ENCODE peak calls at places on chromosome 21, in ten cellular contexts. U is left lung, T is neuronal stem cell, X is small intestine, E is prostate gland, B is vagina, Z is aorta, D is pancreas, C is heart left ventricle, K is esophagus muscularis mucosa. H is an unnamed sample.
A peak's percentile ranks its signal among the peaks of the same experiment; 100 is the strongest.

GRCh38 chr21:43188712-43189151 is 19.9 kb downstream of the CRYAA start:
- DNase-seq in D (no peak), X (no peak), T (no peak), K (no peak), C (peak; percentile 11), Z (peak; percentile 81), B (peak; percentile 83), U (peak; percentile 16), E (peak; percentile 94), H (no peak)

GRCh38 chr21:43719748-43720538 is 1.0 kb downstream of the PDXK start:
- DNase-seq in K (no peak), U (peak; percentile 56), T (no peak), Z (peak; percentile 74), X (no peak), E (no peak), C (no peak), B (peak; percentile 89), D (no peak), H (no peak)

GRCh38 chr21:37281993-37282392 is 14.9 kb upstream of the VPS26C start:
- DNase-seq in B (no peak), T (no peak), D (no peak), Z (peak; percentile 45), U (no peak), E (peak; percentile 7), C (no peak), K (no peak), X (peak; percentile 52), H (no peak)

GRCh38 chr21:25625036-25625435 is 14.0 kb upstream of the JAM2 start:
- DNase-seq in E (no peak), X (no peak), Z (no peak), U (no peak), D (no peak), C (no peak), B (no peak), K (no peak), T (no peak), H (no peak)

GRCh38 chr21:15730484-15731242 is 881 bp downstream of the USP25 start:
- DNase-seq in U (no peak), D (peak; percentile 31), B (no peak), E (peak; percentile 16), K (no peak), Z (no peak), T (peak; percentile 30), X (peak; percentile 31), C (no peak), H (no peak)

GRCh38 chr21:42193131-42193671 is 25.7 kb upstream of the ABCG1 start:
- DNase-seq in E (no peak), U (no peak), T (no peak), K (peak; percentile 87), C (no peak), D (no peak), X (no peak), B (no peak), Z (no peak), H (no peak)

GRCh38 chr21:42060166-42060565 is 11.0 kb upstream of the UMODL1 start:
- DNase-seq in K (no peak), B (no peak), D (no peak), X (no peak), Z (peak; percentile 70), U (no peak), E (no peak), T (no peak), C (no peak), H (no peak)

GRCh38 chr21:14353712-14354111 is 29.2 kb downstream of the HSPA13 start:
- DNase-seq in D (no peak), C (no peak), E (no peak), U (no peak), T (no peak), K (no peak), B (no peak), X (no peak), Z (no peak), H (no peak)

GRCh38 chr21:25639922-25640670 is 1.0 kb downstream of the JAM2 start:
- DNase-seq in C (peak; percentile 30), D (no peak), T (peak; percentile 30), K (no peak), B (no peak), X (no peak), U (no peak), Z (peak; percentile 79), E (peak; percentile 5), H (no peak)

DNA sequence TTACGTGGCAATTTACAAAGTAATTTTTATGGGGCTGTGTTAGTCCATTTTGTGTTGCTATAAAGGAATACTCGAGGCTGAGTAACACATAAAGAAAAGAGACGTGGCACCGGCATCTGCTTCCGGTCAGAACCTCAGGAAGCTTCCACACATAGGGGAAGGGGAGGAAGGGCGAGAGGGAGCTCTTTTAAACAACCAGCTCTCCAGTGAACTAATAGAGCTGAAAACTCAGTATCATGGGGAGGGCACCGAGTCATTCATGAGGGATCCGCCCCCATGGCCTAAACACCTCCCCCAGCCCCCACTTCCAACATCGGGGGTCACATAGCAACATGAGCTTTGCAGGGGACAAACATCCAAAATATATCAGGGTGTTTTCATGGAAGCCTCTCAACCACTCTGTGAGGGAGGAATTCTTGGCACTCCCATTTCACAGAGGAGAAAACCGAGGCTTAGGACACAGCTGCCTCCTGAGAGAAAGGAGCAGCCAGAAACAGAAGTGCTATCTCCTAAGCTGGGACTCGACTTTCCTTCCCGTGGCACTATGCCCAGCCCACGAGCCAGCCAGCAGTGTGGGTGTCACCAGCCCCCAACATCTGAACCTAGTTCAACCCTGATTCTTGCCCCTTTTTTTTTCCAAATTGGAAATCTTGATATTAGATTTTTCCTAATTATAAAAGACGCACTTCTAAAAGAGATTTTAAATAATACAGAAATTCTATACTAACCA is 29.1 kb downstream of the MIS18A start:
- DNase-seq in T (no peak), K (peak; percentile 50), C (no peak), E (no peak), X (no peak), B (no peak), U (no peak), Z (no peak), D (no peak), H (no peak)
- H3K4me1 ChIP-seq in T (peaks cover 6% of the 10 kb centered on the region), K (peaks cover 32% of the 10 kb centered on the region), C (no peaks in the 10 kb centered on the region), E (peaks cover 3% of the 10 kb centered on the region), X (no peaks in the 10 kb centered on the region), B (no peaks in the 10 kb centered on the region), U (no peaks in the 10 kb centered on the region), Z (no peaks in the 10 kb centered on the region), D (no peaks in the 10 kb centered on the region), H (no peaks in the 10 kb centered on the region)

DNA sequence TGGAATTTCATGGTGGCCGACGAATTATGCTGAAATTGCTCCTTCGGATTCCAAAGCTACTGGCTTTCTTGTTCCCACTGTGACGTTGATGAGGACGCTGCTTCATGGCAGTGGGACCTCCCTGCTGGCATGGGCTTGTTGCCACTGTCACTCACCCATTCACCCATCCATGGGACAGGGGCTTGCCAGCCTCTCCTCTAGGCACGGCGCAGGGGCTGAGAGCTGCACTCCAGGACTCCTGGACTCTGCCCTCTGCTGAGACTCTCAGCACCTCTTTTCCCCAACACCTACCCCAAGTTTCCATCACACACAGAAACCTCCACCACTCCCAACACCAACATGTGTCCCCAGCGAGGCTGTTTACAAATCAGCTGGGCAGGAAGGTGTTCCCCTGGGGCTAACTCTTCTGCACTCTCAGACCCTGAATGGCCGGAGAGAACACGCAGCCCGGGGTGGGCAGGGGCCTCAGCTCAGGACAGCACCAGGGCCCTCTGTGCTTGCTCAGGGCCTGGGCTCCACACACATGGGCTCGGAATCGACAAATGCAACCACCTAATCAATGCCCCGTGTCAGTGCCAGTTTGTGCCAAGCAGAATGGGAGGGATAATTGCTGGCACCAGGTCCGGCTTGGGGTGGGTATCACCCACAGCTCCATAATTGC is 3.1 kb downstream of the ITGB2 start:
- DNase-seq in C (no peak), X (no peak), E (no peak), T (no peak), K (no peak), U (no peak), B (no peak), D (no peak), Z (no peak), H (no peak)
- H3K4me1 ChIP-seq in C (peaks cover 78% of the 10 kb centered on the region), X (peaks cover 1% of the 10 kb centered on the region), E (no peaks in the 10 kb centered on the region), T (peaks cover 1% of the 10 kb centered on the region), K (peaks cover 13% of the 10 kb centered on the region), U (peaks cover 76% of the 10 kb centered on the region), B (peaks cover under 1% of the 10 kb centered on the region), D (no peaks in the 10 kb centered on the region), Z (no peaks in the 10 kb centered on the region), H (peaks cover 24% of the 10 kb centered on the region)

GRCh38 chr21:29033301-29033700 is 8.8 kb downstream of the USP16 start:
- DNase-seq in D (no peak), T (no peak), B (no peak), X (no peak), K (no peak), E (no peak), Z (no peak), U (no peak), C (no peak), H (no peak)

GRCh38 chr21:29034678-29035077 is 10.2 kb downstream of the USP16 start:
- DNase-seq in T (no peak), U (no peak), B (no peak), C (no peak), D (no peak), X (no peak), E (no peak), Z (no peak), K (no peak), H (no peak)

GRCh38 chr21:29029524-29029923 is 5.1 kb downstream of the USP16 start:
- DNase-seq in E (no peak), Z (no peak), C (no peak), D (no peak), U (no peak), B (no peak), T (no peak), X (no peak), K (no peak), H (no peak)

GRCh38 chr21:29030909-29031308 is 6.4 kb downstream of the USP16 start:
- DNase-seq in Z (no peak), C (no peak), D (no peak), U (no peak), T (no peak), B (no peak), K (no peak), X (no peak), E (no peak), H (no peak)

GRCh38 chr21:29033871-29034270 is 9.4 kb downstream of the USP16 start:
- DNase-seq in E (no peak), X (no peak), Z (no peak), D (no peak), T (no peak), U (no peak), B (no peak), C (no peak), K (no peak), H (no peak)
- H3K4me1 ChIP-seq in E (no peaks in the 10 kb centered on the region), X (no peaks in the 10 kb centered on the region), Z (no peaks in the 10 kb centered on the region), D (no peaks in the 10 kb centered on the region), T (no peaks in the 10 kb centered on the region), U (no peaks in the 10 kb centered on the region), B (no peaks in the 10 kb centered on the region), C (no peaks in the 10 kb centered on the region), K (no peaks in the 10 kb centered on the region), H (no peaks in the 10 kb centered on the region)

DNA sequence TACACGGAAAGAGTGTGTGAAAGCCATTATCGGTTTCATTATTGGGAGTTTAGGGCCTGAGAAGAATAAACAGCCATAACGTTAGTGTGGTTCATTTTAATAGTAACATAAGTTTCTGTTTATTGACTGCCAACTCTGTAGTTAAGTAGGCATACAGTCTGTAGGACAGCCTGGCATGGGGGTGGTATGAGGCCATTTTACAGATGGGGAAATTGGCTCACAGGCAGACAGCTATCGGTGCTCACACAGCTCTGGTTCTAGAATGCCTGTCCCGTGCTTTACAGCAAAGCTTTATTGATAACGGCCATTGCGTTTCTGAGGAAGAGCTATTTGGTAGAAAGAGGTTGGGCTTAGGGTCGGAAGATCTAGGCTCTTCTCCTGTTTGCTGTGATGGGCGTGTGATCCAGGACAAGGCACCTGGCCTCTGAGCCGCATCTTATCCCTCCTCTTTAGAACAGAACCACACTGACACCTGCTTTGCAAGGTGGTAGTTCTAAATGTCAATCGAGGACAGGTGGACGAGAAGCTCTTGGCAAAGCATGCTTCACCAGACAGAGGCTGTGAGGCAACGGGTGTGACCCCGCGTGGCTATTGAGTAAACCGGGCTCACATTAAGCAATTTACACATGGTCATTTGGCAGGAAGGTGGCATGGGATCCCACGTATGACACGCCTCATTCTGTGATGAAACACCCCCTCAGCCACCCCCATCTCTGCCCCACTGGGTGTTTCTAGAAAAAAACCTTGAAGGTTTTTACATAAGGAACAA is 14.9 kb downstream of the ETS2 start:
- DNase-seq in U (peak; percentile 73), T (no peak), C (no peak), D (no peak), K (no peak), Z (no peak), X (peak; percentile 63), E (no peak), B (no peak), H (no peak)
- H3K4me1 ChIP-seq in U (peaks cover 96% of the 10 kb centered on the region), T (no peaks in the 10 kb centered on the region), C (peaks cover 46% of the 10 kb centered on the region), D (no peaks in the 10 kb centered on the region), K (peaks cover 77% of the 10 kb centered on the region), Z (peaks cover 4% of the 10 kb centered on the region), X (peaks cover 3% of the 10 kb centered on the region), E (no peaks in the 10 kb centered on the region), B (peaks cover 66% of the 10 kb centered on the region), H (peaks cover 70% of the 10 kb centered on the region)

H was measured in Panc1.